ENCODE peak calls at places on chromosomes 12 and 14, in seven cellular contexts. N is Peyer's patch; F is HCT116; V is choroid plexus epithelial cell; T is CD8-positive, alpha-beta T cell; C is tibial artery; S is left ventricle myocardium inferior. A is an unnamed sample.

GRCh38 chr14:96146131-96146771 is 58.4 kb upstream of the BDKRB2 start:
- DNase-seq in N (no peak), F (no peak), V (peak), T (no peak), C (no peak), S (no peak), A (no peak)

GRCh38 chr12:82019533-82019932 is 260.4 kb upstream of the PPFIA2 start:
- DNase-seq in N (no peak), F (no peak), V (peak), T (no peak), C (no peak), S (no peak), A (no peak)

GRCh38 chr12:108403952-108404351 is 64.8 kb upstream of the CMKLR1 start:
- DNase-seq in N (no peak), F (no peak), V (no peak), T (no peak), C (no peak), S (no peak), A (no peak)

GRCh38 chr14:68523326-68523610 is 269.6 kb downstream of the ZFP36L1 start:
- DNase-seq in N (no peak), F (no peak), V (no peak), T (no peak), C (no peak), S (no peak), A (no peak)

GRCh38 chr12:5456025-5456424 is 24.1 kb downstream of the NTF3 start:
- DNase-seq in N (no peak), F (no peak), V (no peak), T (no peak), C (no peak), S (no peak), A (no peak)

GRCh38 chr12:69501154-69501895 is 31.1 kb downstream of the FRS2 start:
- DNase-seq in N (no peak), F (no peak), V (no peak), T (no peak), C (no peak), S (no peak), A (no peak)

GRCh38 chr14:69535230-69535848 is 39.3 kb downstream of the CCDC177 start:
- DNase-seq in N (peak), F (peak), V (peak), T (no peak), C (peak), S (no peak), A (no peak)

GRCh38 chr12:116002890-116003536 is 274.5 kb downstream of the MED13L start:
- DNase-seq in N (no peak), F (no peak), V (peak), T (no peak), C (no peak), S (no peak), A (no peak)

GRCh38 chr12:55715833-55716581 is at the start of gene BLOC1S1:
- DNase-seq in N (peak), F (peak), V (peak), T (peak), C (peak), S (peak), A (peak)

GRCh38 chr12:75564821-75565220 is 53.4 kb upstream of the KRR1 start:
- DNase-seq in N (no peak), F (no peak), V (no peak), T (no peak), C (no peak), S (no peak), A (no peak)

GRCh38 chr12:78088391-78088832 is 257.7 kb downstream of the NAV3 start:
- DNase-seq in N (no peak), F (no peak), V (peak), T (no peak), C (no peak), S (no peak), A (no peak)

GRCh38 chr14:38208825-38209562 is 1.3 kb downstream of the SSTR1 start:
- DNase-seq in N (peak), F (no peak), V (peak), T (no peak), C (no peak), S (peak), A (no peak)

GRCh38 chr12:14567311-14568195 is at the start of gene PLBD1:
- DNase-seq in N (peak), F (no peak), V (peak), T (no peak), C (peak), S (peak), A (peak)

GRCh38 chr14:100824946-100825690 is 800 bp upstream of the MEG3 start:
- DNase-seq in N (no peak), F (no peak), V (peak), T (no peak), C (no peak), S (no peak), A (no peak)

GRCh38 chr14:75667099-75667498 is 6.1 kb downstream of the TTLL5 start:
- DNase-seq in N (no peak), F (no peak), V (no peak), T (no peak), C (no peak), S (no peak), A (no peak)

GRCh38 chr12:20260864-20261263 is 107.5 kb upstream of the PDE3A start:
- DNase-seq in N (no peak), F (no peak), V (no peak), T (no peak), C (no peak), S (no peak), A (no peak)

GRCh38 chr12:27345376-27345775 is 12.7 kb downstream of the BMAL2 start:
- DNase-seq in N (no peak), F (no peak), V (no peak), T (no peak), C (no peak), S (no peak), A (no peak)

GRCh38 chr14:55535521-55536207 is 44.3 kb upstream of the KTN1 start:
- DNase-seq in N (no peak), F (no peak), V (no peak), T (no peak), C (no peak), S (no peak), A (no peak)

GRCh38 chr12:65525501-65526141 is 247.1 kb downstream of the MSRB3 start:
- DNase-seq in N (no peak), F (no peak), V (no peak), T (no peak), C (no peak), S (no peak), A (no peak)

GRCh38 chr12:56932867-56933266 is 1.3 kb downstream of the SDR9C7 start:
- DNase-seq in N (no peak), F (no peak), V (no peak), T (no peak), C (no peak), S (peak), A (no peak)

GRCh38 chr14:99910337-99911268 is 117.4 kb downstream of the EML1 start:
- DNase-seq in N (no peak), F (no peak), V (peak), T (no peak), C (no peak), S (no peak), A (no peak)

GRCh38 chr12:110451263-110451662 is 1.1 kb upstream of the ARPC3 start:
- DNase-seq in N (no peak), F (no peak), V (no peak), T (no peak), C (no peak), S (no peak), A (no peak)

GRCh38 chr14:62118461-62118860 is 356.2 kb downstream of the SNAPC1 start:
- DNase-seq in N (no peak), F (no peak), V (no peak), T (no peak), C (no peak), S (no peak), A (no peak)

GRCh38 chr12:130816055-130816454 is 23.0 kb downstream of the STX2 start:
- DNase-seq in N (no peak), F (no peak), V (no peak), T (no peak), C (no peak), S (no peak), A (no peak)

GRCh38 chr12:6416596-6416995 is 28.2 kb upstream of the CD27 start:
- DNase-seq in N (no peak), F (no peak), V (no peak), T (no peak), C (no peak), S (no peak), A (peak)

GRCh38 chr14:59189281-59189821 is 884 bp downstream of the DAAM1 start:
- DNase-seq in N (no peak), F (no peak), V (peak), T (no peak), C (peak), S (no peak), A (peak)
- TF ChIP-seq CTCF in N (no peak), F (no peak), V (peak), T (no peak), C (peak), S (no peak), A (no peak)

GRCh38 chr14:81066672-81067071 is 111.3 kb downstream of the TSHR start:
- DNase-seq in N (no peak), F (no peak), V (no peak), T (no peak), C (no peak), S (no peak), A (no peak)

GRCh38 chr14:81068384-81068783 is 113.0 kb downstream of the TSHR start:
- DNase-seq in N (no peak), F (no peak), V (no peak), T (no peak), C (no peak), S (no peak), A (no peak)

GRCh38 chr14:81062380-81062779 is 107.0 kb downstream of the TSHR start:
- DNase-seq in N (no peak), F (no peak), V (no peak), T (no peak), C (no peak), S (no peak), A (no peak)

GRCh38 chr14:81067156-81067555 is 111.7 kb downstream of the TSHR start:
- DNase-seq in N (no peak), F (no peak), V (no peak), T (no peak), C (no peak), S (no peak), A (no peak)

GRCh38 chr14:81062816-81063215 is 107.4 kb downstream of the TSHR start:
- DNase-seq in N (no peak), F (peak), V (peak), T (no peak), C (no peak), S (no peak), A (no peak)
- TF ChIP-seq CTCF in N (no peak), F (peak), V (peak), T (peak), C (no peak), S (peak), A (peak)

DNA sequence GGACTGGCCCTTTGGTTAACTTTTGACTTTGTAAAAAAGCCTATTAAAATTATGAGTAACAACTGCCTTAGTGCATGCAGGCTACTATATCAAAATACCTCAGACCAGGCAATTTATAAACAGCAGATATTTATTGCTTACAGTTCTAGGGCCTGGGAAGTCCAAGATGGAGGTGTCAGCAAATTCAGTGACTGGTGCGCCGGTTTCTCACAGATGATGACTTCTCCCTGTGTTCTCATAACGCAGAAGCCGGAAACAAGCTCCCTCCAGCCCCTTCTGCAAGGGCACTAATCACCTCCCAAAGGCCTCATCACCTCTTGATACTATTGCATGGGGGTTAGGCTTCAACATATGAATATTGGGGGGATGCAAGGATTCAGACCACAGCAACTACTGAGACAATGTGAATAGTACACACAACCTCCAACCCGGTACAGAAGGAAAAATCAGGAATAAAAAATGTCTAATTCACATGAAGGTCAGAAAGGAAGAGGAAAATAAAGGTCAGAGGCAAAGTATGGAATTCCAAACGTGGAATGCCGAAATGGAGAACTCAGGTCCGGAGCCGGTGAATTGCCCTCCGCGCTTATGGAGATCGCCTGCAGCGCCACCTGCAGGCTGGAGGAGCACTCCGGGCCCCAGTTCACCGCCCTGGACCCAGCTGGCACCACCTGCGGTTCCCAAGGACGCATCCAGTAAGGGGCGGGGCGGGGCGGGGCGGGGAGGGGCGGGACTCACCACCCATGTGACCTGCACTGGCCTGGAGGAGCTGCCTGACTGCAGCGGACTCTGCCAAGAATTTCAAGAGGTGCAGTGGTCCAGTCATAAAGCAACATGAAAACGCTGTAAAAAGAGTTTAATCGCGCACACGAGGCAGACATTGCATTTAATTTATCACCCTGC is 203.4 kb downstream of the KIF26A start:
- DNase-seq in N (peak), F (peak), V (peak), T (no peak), C (no peak), S (no peak), A (no peak)
- TF ChIP-seq CTCF in N (peak), F (peak), V (peak), T (no peak), C (no peak), S (peak), A (peak)

DNA sequence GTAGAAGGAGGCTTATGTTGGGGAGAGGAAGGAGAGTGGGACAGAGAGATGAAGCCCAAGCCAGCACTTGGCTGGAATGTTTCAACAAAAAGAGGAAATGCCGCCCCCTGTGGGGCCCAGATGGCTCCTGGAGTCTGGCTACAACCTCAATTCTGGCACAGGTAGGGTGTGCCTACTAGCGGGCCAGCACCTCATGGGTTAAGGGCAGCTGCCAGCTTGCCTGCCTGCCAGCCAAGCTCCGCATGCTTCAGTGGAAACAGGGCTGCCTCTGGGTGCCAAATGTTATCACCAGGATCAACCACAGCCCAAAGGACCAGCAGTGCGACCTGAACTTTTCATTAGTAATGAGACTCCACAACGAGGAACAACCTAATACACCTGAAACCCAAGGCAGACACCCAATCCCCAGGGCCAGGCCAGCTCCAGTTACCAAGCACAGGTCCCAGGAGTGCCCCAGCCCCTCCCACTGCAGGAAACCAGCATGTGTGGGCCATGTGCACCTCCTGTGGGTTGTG is 11.3 kb downstream of the RAB15 start:
- DNase-seq in N (no peak), F (no peak), V (no peak), T (no peak), C (no peak), S (no peak), A (no peak)
- TF ChIP-seq CTCF in N (no peak), F (no peak), V (peak), T (no peak), C (no peak), S (no peak), A (peak)

GRCh38 chr12:103833891-103834290 is 7.1 kb downstream of the NT5DC3 start:
- DNase-seq in N (no peak), F (no peak), V (no peak), T (no peak), C (no peak), S (no peak), A (no peak)
- TF ChIP-seq CTCF in N (no peak), F (no peak), V (peak), T (no peak), C (no peak), S (no peak), A (no peak)

DNA sequence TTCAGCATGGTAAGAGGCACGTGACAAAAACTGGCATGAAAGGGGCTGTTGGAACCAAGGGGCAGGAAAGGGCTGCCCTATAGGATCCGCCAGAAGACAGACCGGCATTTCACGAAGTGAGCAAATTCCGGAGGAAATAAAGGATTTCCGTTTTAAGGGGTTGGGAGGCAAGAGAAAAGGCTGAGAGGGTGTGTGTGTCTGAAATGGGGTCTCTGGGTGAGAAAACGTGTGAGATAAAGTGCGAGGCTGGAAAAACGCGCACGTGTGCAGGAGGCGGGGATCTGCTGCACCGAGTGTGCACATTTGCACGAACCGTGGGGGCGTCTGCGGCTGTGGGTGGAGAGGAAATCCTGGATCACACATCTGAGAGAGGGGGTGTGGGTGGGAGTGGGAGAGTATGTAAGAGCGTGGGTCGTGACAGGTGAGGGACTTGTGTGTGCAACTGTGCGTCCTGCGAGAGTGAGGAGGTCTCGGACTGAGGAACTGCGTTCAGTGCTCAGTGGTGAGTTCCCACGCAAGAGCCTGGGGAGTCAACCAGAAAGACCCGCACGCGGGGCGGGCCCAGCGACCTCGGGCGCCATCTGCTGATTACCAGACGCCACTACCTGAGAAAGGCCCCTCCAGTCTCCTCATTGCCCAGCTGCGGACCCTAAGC is 37.0 kb upstream of the P2RX7 start:
- DNase-seq in N (peak), F (peak), V (peak), T (peak), C (peak), S (peak), A (peak)
- TF ChIP-seq CTCF in N (peak), F (peak), V (peak), T (peak), C (peak), S (peak), A (peak)

GRCh38 chr12:16606201-16606849 is 363 bp upstream of the LMO3 start:
- DNase-seq in N (no peak), F (no peak), V (peak), T (no peak), C (peak), S (no peak), A (no peak)
- TF ChIP-seq CTCF in N (no peak), F (no peak), V (no peak), T (no peak), C (no peak), S (no peak), A (no peak)

DNA sequence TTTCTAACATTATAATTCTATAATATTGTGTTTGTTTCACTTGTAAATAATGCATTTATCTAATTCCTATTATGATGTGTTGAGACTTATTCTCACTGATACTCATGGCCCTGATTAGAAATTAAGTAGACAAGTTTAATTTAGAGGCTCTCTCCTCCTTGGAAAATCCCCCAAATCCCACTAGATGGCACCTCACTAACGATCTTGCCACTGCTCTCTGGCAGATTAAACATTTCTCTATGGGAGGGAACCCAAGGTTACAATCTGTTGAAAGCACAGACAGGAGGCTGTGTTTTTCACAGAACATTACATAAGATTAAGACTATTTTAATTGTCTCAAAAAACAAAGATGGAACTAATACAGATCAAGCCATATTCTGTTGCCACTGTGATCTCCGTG is 318.7 kb downstream of the LRFN5 start:
- DNase-seq in N (no peak), F (peak), V (peak), T (no peak), C (no peak), S (no peak), A (no peak)
- TF ChIP-seq CTCF in N (no peak), F (peak), V (peak), T (no peak), C (no peak), S (no peak), A (no peak)